ENCODE peak calls at places on chromosomes 3 and 15, in five cellular contexts. One of them, this sample, is unnamed.

GRCh38 chr15:27249723-27250160 is 278.8 kb downstream of the GABRG3 start:
- DNase-seq in HAP-1: no peak
- DNase-seq in CD8-positive, alpha-beta T cell: no peak
- DNase-seq in upper lobe of left lung: no peak
- DNase-seq in stomach: no peak
- DNase-seq in this sample: no peak

GRCh38 chr15:77599899-77600298 is 32.8 kb downstream of the LINGO1 start:
- DNase-seq in HAP-1: peak; percentile 84
- DNase-seq in CD8-positive, alpha-beta T cell: no peak
- DNase-seq in upper lobe of left lung: no peak
- DNase-seq in stomach: no peak
- DNase-seq in this sample: no peak

GRCh38 chr15:79028411-79028964 is 62.1 kb downstream of the RASGRF1 start:
- DNase-seq in HAP-1: peak; percentile 63
- DNase-seq in CD8-positive, alpha-beta T cell: no peak
- DNase-seq in upper lobe of left lung: no peak
- DNase-seq in stomach: no peak
- DNase-seq in this sample: no peak

GRCh38 chr3:15781637-15782402 is 16.0 kb downstream of the ANKRD28 start:
- DNase-seq in HAP-1: no peak
- DNase-seq in CD8-positive, alpha-beta T cell: no peak
- DNase-seq in upper lobe of left lung: no peak
- DNase-seq in stomach: no peak
- DNase-seq in this sample: no peak

GRCh38 chr15:73108676-73109075 is 56.4 kb downstream of the NEO1 start:
- DNase-seq in HAP-1: no peak
- DNase-seq in CD8-positive, alpha-beta T cell: no peak
- DNase-seq in upper lobe of left lung: no peak
- DNase-seq in stomach: no peak
- DNase-seq in this sample: no peak

GRCh38 chr3:35785540-35785939 is 146.2 kb downstream of the ARPP21 start:
- DNase-seq in HAP-1: no peak
- DNase-seq in CD8-positive, alpha-beta T cell: no peak
- DNase-seq in upper lobe of left lung: no peak
- DNase-seq in stomach: no peak
- DNase-seq in this sample: no peak

GRCh38 chr3:194023501-194024280 is 112.3 kb upstream of the HES1 start:
- DNase-seq in HAP-1: peak; percentile 100
- DNase-seq in CD8-positive, alpha-beta T cell: no peak
- DNase-seq in upper lobe of left lung: no peak
- DNase-seq in stomach: no peak
- DNase-seq in this sample: no peak

GRCh38 chr3:134299185-134299887 is 48.7 kb upstream of the RYK start:
- DNase-seq in HAP-1: peak; percentile 38
- DNase-seq in CD8-positive, alpha-beta T cell: no peak
- DNase-seq in upper lobe of left lung: no peak
- DNase-seq in stomach: no peak
- DNase-seq in this sample: no peak

GRCh38 chr3:52174896-52175295 is 20.7 kb upstream of the POC1A start:
- DNase-seq in HAP-1: no peak
- DNase-seq in CD8-positive, alpha-beta T cell: no peak
- DNase-seq in upper lobe of left lung: no peak
- DNase-seq in stomach: no peak
- DNase-seq in this sample: no peak

GRCh38 chr3:115347737-115348136 is 200.6 kb upstream of the ZBTB20 start:
- DNase-seq in HAP-1: no peak
- DNase-seq in CD8-positive, alpha-beta T cell: no peak
- DNase-seq in upper lobe of left lung: no peak
- DNase-seq in stomach: no peak
- DNase-seq in this sample: no peak

GRCh38 chr15:82611348-82611747 is 35.8 kb downstream of the CPEB1 start:
- DNase-seq in HAP-1: no peak
- DNase-seq in CD8-positive, alpha-beta T cell: no peak
- DNase-seq in upper lobe of left lung: no peak
- DNase-seq in stomach: no peak
- DNase-seq in this sample: no peak

GRCh38 chr3:37064747-37065146 is 71.4 kb downstream of the MLH1 start:
- DNase-seq in HAP-1: no peak
- DNase-seq in CD8-positive, alpha-beta T cell: no peak
- DNase-seq in upper lobe of left lung: no peak
- DNase-seq in stomach: no peak
- DNase-seq in this sample: no peak

GRCh38 chr15:80674245-80674614 is 20.9 kb upstream of the ABHD17C start:
- DNase-seq in HAP-1: no peak
- DNase-seq in CD8-positive, alpha-beta T cell: no peak
- DNase-seq in upper lobe of left lung: no peak
- DNase-seq in stomach: no peak
- DNase-seq in this sample: no peak

GRCh38 chr15:98943609-98944111 is 63.9 kb downstream of the PGPEP1L start:
- DNase-seq in HAP-1: no peak
- DNase-seq in CD8-positive, alpha-beta T cell: no peak
- DNase-seq in upper lobe of left lung: no peak
- DNase-seq in stomach: no peak
- DNase-seq in this sample: no peak

GRCh38 chr15:85142324-85142723 is 160.7 kb downstream of the PDE8A start:
- DNase-seq in HAP-1: no peak
- DNase-seq in CD8-positive, alpha-beta T cell: no peak
- DNase-seq in upper lobe of left lung: no peak
- DNase-seq in stomach: no peak
- DNase-seq in this sample: no peak

GRCh38 chr15:101382544-101382943 is 87.5 kb upstream of the SNRPA1 start:
- DNase-seq in HAP-1: no peak
- DNase-seq in CD8-positive, alpha-beta T cell: no peak
- DNase-seq in upper lobe of left lung: no peak
- DNase-seq in stomach: no peak
- DNase-seq in this sample: no peak

GRCh38 chr3:51894939-51895338 is 8.2 kb downstream of the IQCF1 start:
- DNase-seq in HAP-1: no peak
- DNase-seq in CD8-positive, alpha-beta T cell: no peak
- DNase-seq in upper lobe of left lung: peak; percentile 71
- DNase-seq in stomach: no peak
- DNase-seq in this sample: no peak

GRCh38 chr3:3109407-3110298 is 521 bp downstream of the IL5RA start:
- DNase-seq in HAP-1: no peak
- DNase-seq in CD8-positive, alpha-beta T cell: no peak
- DNase-seq in upper lobe of left lung: no peak
- DNase-seq in stomach: no peak
- DNase-seq in this sample: no peak

GRCh38 chr3:181947606-181948005 is 235.9 kb downstream of the SOX2 start:
- DNase-seq in HAP-1: peak; percentile 88
- DNase-seq in CD8-positive, alpha-beta T cell: no peak
- DNase-seq in upper lobe of left lung: no peak
- DNase-seq in stomach: no peak
- DNase-seq in this sample: no peak

GRCh38 chr3:25854214-25854613 is 64.3 kb downstream of the OXSM start:
- DNase-seq in HAP-1: no peak
- DNase-seq in CD8-positive, alpha-beta T cell: no peak
- DNase-seq in upper lobe of left lung: no peak
- DNase-seq in stomach: no peak
- DNase-seq in this sample: no peak

GRCh38 chr15:88872106-88872505 is 23.2 kb downstream of the HAPLN3 start:
- DNase-seq in HAP-1: no peak
- DNase-seq in CD8-positive, alpha-beta T cell: no peak
- DNase-seq in upper lobe of left lung: no peak
- DNase-seq in stomach: no peak
- DNase-seq in this sample: no peak

GRCh38 chr15:59251001-59251845 is 44.6 kb downstream of the LDHAL6B start:
- DNase-seq in HAP-1: no peak
- DNase-seq in CD8-positive, alpha-beta T cell: no peak
- DNase-seq in upper lobe of left lung: no peak
- DNase-seq in stomach: no peak
- DNase-seq in this sample: no peak

GRCh38 chr3:137062250-137062649 is 104.5 kb downstream of the IL20RB start:
- DNase-seq in HAP-1: no peak
- DNase-seq in CD8-positive, alpha-beta T cell: no peak
- DNase-seq in upper lobe of left lung: no peak
- DNase-seq in stomach: no peak
- DNase-seq in this sample: no peak

GRCh38 chr3:30970183-30970582 is 75.7 kb upstream of the GADL1 start:
- DNase-seq in HAP-1: no peak
- DNase-seq in CD8-positive, alpha-beta T cell: no peak
- DNase-seq in upper lobe of left lung: no peak
- DNase-seq in stomach: no peak
- DNase-seq in this sample: no peak

GRCh38 chr15:43204016-43204901 is 16.6 kb downstream of the EPB42 start:
- DNase-seq in HAP-1: peak; percentile 41
- DNase-seq in CD8-positive, alpha-beta T cell: peak; percentile 58
- DNase-seq in upper lobe of left lung: no peak
- DNase-seq in stomach: peak; percentile 57
- DNase-seq in this sample: no peak

GRCh38 chr3:103389356-103389755 is 954.5 kb downstream of the ZPLD1 start:
- DNase-seq in HAP-1: no peak
- DNase-seq in CD8-positive, alpha-beta T cell: no peak
- DNase-seq in upper lobe of left lung: no peak
- DNase-seq in stomach: no peak
- DNase-seq in this sample: no peak

GRCh38 chr3:47418167-47419082 is 37.6 kb downstream of the PTPN23 start:
- DNase-seq in HAP-1: no peak
- DNase-seq in CD8-positive, alpha-beta T cell: no peak
- DNase-seq in upper lobe of left lung: peak; percentile 81
- DNase-seq in stomach: no peak
- DNase-seq in this sample: no peak

GRCh38 chr3:8650583-8651416 is 6.2 kb upstream of the SSUH2 start:
- DNase-seq in HAP-1: no peak
- DNase-seq in CD8-positive, alpha-beta T cell: no peak
- DNase-seq in upper lobe of left lung: no peak
- DNase-seq in stomach: peak; percentile 70
- DNase-seq in this sample: no peak

GRCh38 chr3:196643201-196643749 is 3.8 kb downstream of the NRROS start:
- DNase-seq in HAP-1: no peak
- DNase-seq in CD8-positive, alpha-beta T cell: no peak
- DNase-seq in upper lobe of left lung: no peak
- DNase-seq in stomach: no peak
- DNase-seq in this sample: no peak

GRCh38 chr3:52481819-52482521 is 13.2 kb upstream of the STAB1 start:
- DNase-seq in HAP-1: no peak
- DNase-seq in CD8-positive, alpha-beta T cell: no peak
- DNase-seq in upper lobe of left lung: no peak
- DNase-seq in stomach: no peak
- DNase-seq in this sample: no peak

GRCh38 chr3:151327571-151328198 is 1.7 kb downstream of the P2RY13 start:
- DNase-seq in HAP-1: peak; percentile 23
- DNase-seq in CD8-positive, alpha-beta T cell: no peak
- DNase-seq in upper lobe of left lung: no peak
- DNase-seq in stomach: no peak
- DNase-seq in this sample: no peak

GRCh38 chr15:59918994-59919951 is 84.8 kb upstream of the FOXB1 start:
- DNase-seq in HAP-1: no peak
- DNase-seq in CD8-positive, alpha-beta T cell: no peak
- DNase-seq in upper lobe of left lung: no peak
- DNase-seq in stomach: no peak
- DNase-seq in this sample: no peak

GRCh38 chr3:109973733-109974132 is 636.4 kb upstream of the DPPA4 start:
- DNase-seq in HAP-1: no peak
- DNase-seq in CD8-positive, alpha-beta T cell: no peak
- DNase-seq in upper lobe of left lung: no peak
- DNase-seq in stomach: no peak
- DNase-seq in this sample: no peak

GRCh38 chr3:8755564-8756237 is 13.7 kb downstream of the OXTR start:
- DNase-seq in HAP-1: no peak
- DNase-seq in CD8-positive, alpha-beta T cell: no peak
- DNase-seq in upper lobe of left lung: no peak
- DNase-seq in stomach: no peak
- DNase-seq in this sample: no peak

GRCh38 chr3:100875239-100875638 is 118.0 kb downstream of the ABI3BP start:
- DNase-seq in HAP-1: no peak
- DNase-seq in CD8-positive, alpha-beta T cell: no peak
- DNase-seq in upper lobe of left lung: no peak
- DNase-seq in stomach: peak; percentile 84
- DNase-seq in this sample: no peak

GRCh38 chr15:40328711-40329240 is 5.3 kb downstream of the INAFM2 start:
- DNase-seq in HAP-1: no peak
- DNase-seq in CD8-positive, alpha-beta T cell: no peak
- DNase-seq in upper lobe of left lung: no peak
- DNase-seq in stomach: no peak
- DNase-seq in this sample: no peak
- H3K4me1 ChIP-seq in HAP-1: peaks cover 36% of the 10 kb centered on the region
- H3K4me1 ChIP-seq in CD8-positive, alpha-beta T cell: peaks cover 15% of the 10 kb centered on the region
- H3K4me1 ChIP-seq in upper lobe of left lung: peaks cover 92% of the 10 kb centered on the region
- H3K4me1 ChIP-seq in stomach: peaks cover 15% of the 10 kb centered on the region
- H3K4me1 ChIP-seq in this sample: peaks cover 34% of the 10 kb centered on the region

GRCh38 chr15:29821416-29822099 is 710 bp downstream of the TJP1 start:
- DNase-seq in HAP-1: peak; percentile 52
- DNase-seq in CD8-positive, alpha-beta T cell: no peak
- DNase-seq in upper lobe of left lung: peak; percentile 89
- DNase-seq in stomach: peak; percentile 84
- DNase-seq in this sample: no peak
- H3K4me3 ChIP-seq in HAP-1: peak overlapping the region; percentile 70
- H3K4me3 ChIP-seq in CD8-positive, alpha-beta T cell: peak overlapping the region; percentile 12
- H3K4me3 ChIP-seq in upper lobe of left lung: peak overlapping the region; percentile 80
- H3K4me3 ChIP-seq in stomach: peak overlapping the region; percentile 69
- H3K4me3 ChIP-seq in this sample: peak overlapping the region; percentile 74

GRCh38 chr3:12659316-12660015 is 4.5 kb downstream of the RAF1 start:
- DNase-seq in HAP-1: no peak
- DNase-seq in CD8-positive, alpha-beta T cell: no peak
- DNase-seq in upper lobe of left lung: no peak
- DNase-seq in stomach: no peak
- DNase-seq in this sample: no peak
- H3K4me1 ChIP-seq in HAP-1: peaks cover 36% of the 10 kb centered on the region
- H3K4me1 ChIP-seq in CD8-positive, alpha-beta T cell: peaks cover 40% of the 10 kb centered on the region
- H3K4me1 ChIP-seq in upper lobe of left lung: peaks cover 69% of the 10 kb centered on the region
- H3K4me1 ChIP-seq in stomach: peaks cover 53% of the 10 kb centered on the region
- H3K4me1 ChIP-seq in this sample: peaks cover 74% of the 10 kb centered on the region

GRCh38 chr3:132660745-132661067 is 577 bp downstream of the UBA5 start:
- DNase-seq in HAP-1: peak; percentile 6
- DNase-seq in CD8-positive, alpha-beta T cell: no peak
- DNase-seq in upper lobe of left lung: no peak
- DNase-seq in stomach: no peak
- DNase-seq in this sample: no peak

GRCh38 chr3:132660056-132660744 is at the start of gene UBA5:
- DNase-seq in HAP-1: peak; percentile 46
- DNase-seq in CD8-positive, alpha-beta T cell: peak; percentile 80
- DNase-seq in upper lobe of left lung: peak; percentile 91
- DNase-seq in stomach: peak; percentile 69
- DNase-seq in this sample: peak; percentile 88

GRCh38 chr3:132661120-132661519 is 991 bp downstream of the UBA5 start:
- DNase-seq in HAP-1: no peak
- DNase-seq in CD8-positive, alpha-beta T cell: no peak
- DNase-seq in upper lobe of left lung: no peak
- DNase-seq in stomach: no peak
- DNase-seq in this sample: no peak

GRCh38 chr3:132659370-132660055 is at the start of gene ACAD11:
- DNase-seq in HAP-1: peak; percentile 78
- DNase-seq in CD8-positive, alpha-beta T cell: peak; percentile 61
- DNase-seq in upper lobe of left lung: peak; percentile 90
- DNase-seq in stomach: peak; percentile 64
- DNase-seq in this sample: no peak

DNA sequence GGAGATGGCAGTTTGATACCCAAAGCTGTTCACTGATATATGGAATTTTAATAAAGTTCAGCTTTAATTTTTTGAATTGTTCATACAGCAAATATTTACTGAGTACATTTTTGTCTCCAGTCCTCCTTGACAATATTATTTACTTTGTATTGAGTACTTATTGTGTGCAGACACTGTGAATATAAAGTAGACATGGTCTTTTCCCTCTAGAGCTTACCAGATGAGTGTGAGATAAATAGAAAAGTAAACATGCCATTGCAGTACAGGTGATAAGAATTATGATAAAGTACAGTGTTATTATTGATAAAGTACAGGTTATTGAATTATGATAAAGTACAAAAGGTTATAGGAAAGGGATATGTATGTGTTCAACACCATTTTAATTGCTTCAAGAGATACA is 2.1 kb downstream of the UBA5 start:
- DNase-seq in HAP-1: no peak
- DNase-seq in CD8-positive, alpha-beta T cell: no peak
- DNase-seq in upper lobe of left lung: no peak
- DNase-seq in stomach: no peak
- DNase-seq in this sample: no peak
- H3K4me3 ChIP-seq in HAP-1: peak overlapping the region; percentile 82
- H3K4me3 ChIP-seq in CD8-positive, alpha-beta T cell: no peak overlapping the region
- H3K4me3 ChIP-seq in upper lobe of left lung: peak overlapping the region; percentile 79
- H3K4me3 ChIP-seq in stomach: peak overlapping the region; percentile 87
- H3K4me3 ChIP-seq in this sample: no peak overlapping the region